ENCODE peak calls at places on chromosomes 5 and 9, in five cellular contexts. W, S, Q, E and Y are unnamed samples.

GRCh38 chr5:116382025-116382873 is 192.4 kb downstream of the SEMA6A start:
- DNase-seq in W (no peak), S (no peak), Q (no peak), E (no peak), Y (no peak)

GRCh38 chr5:41196197-41196596 is 17.1 kb downstream of the C6 start:
- DNase-seq in W (no peak), S (no peak), Q (no peak), E (no peak), Y (no peak)

GRCh38 chr5:14264605-14265316 is 121.6 kb downstream of the TRIO start:
- DNase-seq in W (peak), S (peak), Q (peak), E (peak), Y (peak)

GRCh38 chr9:103245369-103245768 is 250.2 kb downstream of the CYLC2 start:
- DNase-seq in W (no peak), S (no peak), Q (no peak), E (no peak), Y (no peak)

GRCh38 chr9:131874916-131875670 is 135.2 kb upstream of the RAPGEF1 start:
- DNase-seq in W (no peak), S (no peak), Q (no peak), E (no peak), Y (no peak)

GRCh38 chr9:13480688-13481087 is 201.2 kb upstream of the MPDZ start:
- DNase-seq in W (no peak), S (no peak), Q (no peak), E (no peak), Y (peak)

GRCh38 chr5:145825751-145826180 is 9.4 kb downstream of the PRELID2 start:
- DNase-seq in W (peak), S (peak), Q (no peak), E (no peak), Y (no peak)

GRCh38 chr9:38004809-38005560 is 64.0 kb downstream of the SHB start:
- DNase-seq in W (no peak), S (no peak), Q (no peak), E (no peak), Y (no peak)

GRCh38 chr5:173733065-173733824 is 116.8 kb upstream of the BOD1 start:
- DNase-seq in W (no peak), S (no peak), Q (no peak), E (no peak), Y (no peak)

GRCh38 chr5:32711693-32712462 is 757 bp downstream of the NPR3 start:
- DNase-seq in W (no peak), S (no peak), Q (no peak), E (no peak), Y (no peak)

GRCh38 chr5:144191998-144192397 is 21.3 kb downstream of the KCTD16 start:
- DNase-seq in W (no peak), S (peak), Q (no peak), E (no peak), Y (no peak)

GRCh38 chr5:54217826-54218503 is 92.4 kb downstream of the ARL15 start:
- DNase-seq in W (peak), S (peak), Q (peak), E (peak), Y (peak)

GRCh38 chr5:127934791-127935256 is 148.7 kb upstream of the SLC12A2 start:
- DNase-seq in W (peak), S (no peak), Q (peak), E (no peak), Y (peak)

GRCh38 chr9:129399301-129399990 is 221.4 kb upstream of the IER5L start:
- DNase-seq in W (no peak), S (no peak), Q (no peak), E (no peak), Y (no peak)

GRCh38 chr9:115058684-115059315 is 59.2 kb downstream of the TNC start:
- DNase-seq in W (no peak), S (no peak), Q (no peak), E (peak), Y (peak)

GRCh38 chr5:175288048-175288621 is 155.8 kb downstream of the DRD1 start:
- DNase-seq in W (no peak), S (no peak), Q (no peak), E (peak), Y (no peak)

GRCh38 chr5:36646507-36647023 is 40.2 kb downstream of the SLC1A3 start:
- DNase-seq in W (no peak), S (no peak), Q (no peak), E (peak), Y (no peak)

GRCh38 chr9:18688581-18688980 is 214.6 kb downstream of the ADAMTSL1 start:
- DNase-seq in W (no peak), S (no peak), Q (no peak), E (no peak), Y (no peak)

GRCh38 chr5:179264641-179265528 is 80.4 kb downstream of the ADAMTS2 start:
- DNase-seq in W (no peak), S (no peak), Q (peak), E (no peak), Y (no peak)

DNA sequence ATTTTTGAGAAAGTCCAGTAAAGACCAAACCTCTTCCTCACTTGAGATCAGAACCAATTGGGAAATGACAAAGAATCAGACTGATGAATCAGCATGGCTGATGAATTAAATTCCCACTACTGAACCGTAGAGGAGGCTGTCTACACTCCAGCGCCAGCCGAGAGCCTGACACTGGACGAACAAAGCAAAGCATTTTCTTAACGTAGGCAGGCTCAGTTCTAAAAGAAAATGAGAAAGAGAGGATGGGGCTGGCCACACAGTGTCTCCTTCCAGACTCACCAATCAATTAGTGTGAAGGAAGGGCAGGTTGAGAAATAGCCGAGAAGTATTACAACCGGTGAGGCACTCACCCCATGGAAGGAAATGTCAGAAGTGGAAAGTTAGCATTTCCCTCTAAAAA is 49.4 kb downstream of the ITGA1 start:
- DNase-seq in W (no peak), S (no peak), Q (no peak), E (no peak), Y (no peak)
- H3K4me3 ChIP-seq in W (no peak), S (no peak), Q (no peak), E (no peak), Y (no peak)

GRCh38 chr9:134355158-134355557 is 28.9 kb downstream of the RXRA start:
- DNase-seq in W (no peak), S (no peak), Q (no peak), E (no peak), Y (no peak)
- H3K4me3 ChIP-seq in W (no peak), S (no peak), Q (no peak), E (no peak), Y (no peak)

GRCh38 chr5:59407967-59408366 is 485.6 kb downstream of the PDE4D start:
- DNase-seq in W (no peak), S (no peak), Q (no peak), E (no peak), Y (no peak)

GRCh38 chr5:59416441-59416840 is 477.1 kb downstream of the PDE4D start:
- DNase-seq in W (no peak), S (no peak), Q (no peak), E (no peak), Y (no peak)

DNA sequence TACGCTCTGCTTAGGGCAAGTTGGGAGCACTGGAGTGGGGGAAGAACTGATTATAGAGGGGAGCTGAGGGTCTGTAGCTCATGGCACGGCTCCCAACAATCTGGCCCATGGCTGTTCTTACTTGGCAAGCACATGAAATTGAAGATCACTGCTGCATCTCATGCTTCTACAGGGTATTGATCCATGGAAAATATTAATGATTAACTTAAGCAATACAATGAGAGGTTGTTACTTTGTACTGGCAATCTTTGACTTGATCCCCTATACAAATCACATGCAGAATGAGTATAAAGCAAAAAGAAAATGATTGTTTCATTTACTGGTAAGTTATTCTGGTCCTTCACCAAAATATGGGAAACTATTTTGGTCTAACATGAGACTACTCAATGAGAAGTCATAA is 481.1 kb downstream of the PDE4D start:
- DNase-seq in W (no peak), S (no peak), Q (no peak), E (no peak), Y (no peak)
- H3K4me3 ChIP-seq in W (no peak), S (no peak), Q (no peak), E (no peak), Y (no peak)

GRCh38 chr9:125893277-125893676 is 146.1 kb downstream of the PBX3 start:
- DNase-seq in W (no peak), S (no peak), Q (no peak), E (no peak), Y (no peak)
- H3K4me3 ChIP-seq in W (no peak), S (no peak), Q (no peak), E (no peak), Y (no peak)

GRCh38 chr9:96031366-96031824 is 155.9 kb downstream of the ERCC6L2 start:
- DNase-seq in W (no peak), S (no peak), Q (peak), E (no peak), Y (no peak)
- H3K4me3 ChIP-seq in W (no peak), S (no peak), Q (no peak), E (no peak), Y (no peak)

DNA sequence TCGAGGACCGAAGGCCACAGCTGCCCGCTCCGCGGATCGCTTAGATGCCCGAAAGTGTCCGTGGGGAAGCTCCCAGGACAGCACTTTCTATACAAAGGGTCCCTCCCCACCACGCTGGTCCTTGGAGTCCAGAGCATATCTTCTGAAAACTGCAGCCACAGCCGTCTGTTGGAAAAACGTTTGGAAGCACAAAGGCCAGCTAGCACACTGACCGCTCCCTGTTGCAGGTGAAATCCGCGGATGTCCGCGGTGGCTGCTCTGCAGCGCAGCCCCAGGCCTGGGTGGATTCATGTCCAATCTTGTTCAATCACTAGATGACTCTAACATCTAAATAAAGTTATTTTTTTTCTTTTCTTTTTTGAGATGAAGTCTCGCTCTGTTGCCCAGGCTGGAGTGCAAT is 32.8 kb upstream of the FANCC start:
- DNase-seq in W (no peak), S (no peak), Q (no peak), E (no peak), Y (no peak)
- H3K4me3 ChIP-seq in W (no peak), S (no peak), Q (no peak), E (no peak), Y (no peak)

DNA sequence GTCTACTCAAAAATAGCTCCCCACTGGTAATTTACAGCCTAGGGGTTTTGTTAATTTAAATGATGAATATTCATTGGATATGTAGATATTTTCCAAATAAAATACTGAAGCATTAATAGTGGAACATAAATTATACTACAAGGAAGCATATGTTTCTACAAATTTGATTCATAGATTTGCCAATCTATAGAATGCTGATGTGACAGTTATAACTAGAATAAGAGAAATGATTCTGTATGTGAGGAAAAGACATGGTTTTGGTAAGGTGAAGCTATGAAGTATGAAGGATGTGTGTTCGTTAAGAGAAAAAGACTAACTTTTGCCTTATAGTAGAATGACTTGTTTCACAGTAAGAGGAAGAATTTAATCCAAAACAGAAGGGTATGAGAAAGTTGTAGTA is 61.3 kb downstream of the IARS1 start:
- DNase-seq in W (no peak), S (no peak), Q (no peak), E (no peak), Y (no peak)
- H3K4me3 ChIP-seq in W (no peak), S (no peak), Q (no peak), E (no peak), Y (no peak)

GRCh38 chr5:43105369-43106289 is 15.1 kb upstream of the ZNF131 start:
- DNase-seq in W (peak), S (peak), Q (peak), E (peak), Y (peak)
- H3K4me3 ChIP-seq in W (no peak), S (peak), Q (peak), E (peak), Y (peak)